ENCODE peak calls at places on chromosomes 11 and 22, in ten cellular contexts. Z is pancreas, Y is GM12865, U is stomach, K is iPS DF 6.9, G is nephron progenitor cell, D is HTR-8/SVneo, Q is right atrium auricular region, N is left lobe of liver, P is NCI-H345. B is an unnamed sample.
A peak's percentile ranks its signal among the peaks of the same experiment; 100 is the strongest.

GRCh38 chr11:118401880-118402590 is 629 bp downstream of the ATP5MG start:
- DNase-seq in Z (no peak), Y (no peak), N (no peak), K (no peak), Q (no peak), U (no peak), D (peak; percentile 9), G (no peak), P (no peak), B (no peak)

GRCh38 chr22:39818050-39818449 is 75.5 kb downstream of the ENTHD1 start:
- DNase-seq in D (no peak), Y (no peak), N (no peak), U (no peak), K (no peak), G (no peak), P (no peak), Z (no peak), Q (no peak), B (no peak)

GRCh38 chr22:19448739-19449421 is 1.4 kb upstream of the C22orf39 start:
- DNase-seq in G (no peak), Y (peak; percentile 77), N (no peak), D (no peak), U (no peak), Z (no peak), Q (no peak), P (no peak), K (no peak), B (no peak)

GRCh38 chr22:46783721-46784120 is 21.3 kb downstream of the TBC1D22A start:
- DNase-seq in P (no peak), Y (no peak), Q (no peak), G (no peak), Z (no peak), U (no peak), N (no peak), D (no peak), K (no peak), B (no peak)

GRCh38 chr11:65551572-65552398 is 6.4 kb downstream of the LTBP3 start:
- DNase-seq in N (peak; percentile 76), D (no peak), G (peak; percentile 62), P (peak; percentile 76), Y (peak; percentile 84), Z (peak; percentile 90), Q (no peak), K (no peak), U (peak; percentile 81), B (peak; percentile 55)

GRCh38 chr11:36023922-36024321 is 80.1 kb downstream of the LDLRAD3 start:
- DNase-seq in Z (no peak), G (no peak), K (no peak), U (no peak), P (no peak), D (no peak), Q (no peak), Y (no peak), N (no peak), B (no peak)

GRCh38 chr11:110130642-110131238 is 37.5 kb downstream of the ZC3H12C start:
- DNase-seq in U (no peak), Y (no peak), K (no peak), D (no peak), Z (no peak), P (peak; percentile 99), N (no peak), Q (no peak), G (no peak), B (no peak)

GRCh38 chr11:121372028-121372427 is 79.5 kb downstream of the SC5D start:
- DNase-seq in Y (peak; percentile 20), U (no peak), P (no peak), G (no peak), Z (no peak), Q (no peak), N (no peak), D (no peak), K (no peak), B (no peak)

GRCh38 chr11:117232911-117233409 is 489 bp downstream of the RNF214 start:
- DNase-seq in K (no peak), Y (peak; percentile 22), Q (peak; percentile 59), U (no peak), P (no peak), D (peak; percentile 17), N (no peak), G (peak; percentile 66), Z (peak; percentile 83), B (no peak)

GRCh38 chr22:44840611-44841322 is 88.4 kb downstream of the ARHGAP8 start:
- DNase-seq in P (no peak), G (no peak), U (no peak), N (no peak), Y (no peak), Q (no peak), Z (peak; percentile 25), D (no peak), K (no peak), B (no peak)

GRCh38 chr22:22463855-22464540 is 44.5 kb downstream of the ZNF280B start:
- DNase-seq in Y (peak; percentile 57), P (peak; percentile 59), Q (no peak), Z (no peak), N (no peak), U (peak; percentile 35), D (peak; percentile 53), K (no peak), G (peak; percentile 75), B (peak; percentile 26)

GRCh38 chr11:117458275-117459120 is 130.8 kb downstream of the CEP164 start:
- DNase-seq in Z (no peak), P (peak; percentile 79), Y (peak; percentile 80), G (no peak), K (no peak), N (no peak), Q (no peak), U (no peak), D (no peak), B (no peak)

GRCh38 chr11:12139144-12139881 is 28.9 kb downstream of the MICAL2 start:
- DNase-seq in N (no peak), U (no peak), Z (no peak), K (no peak), D (no peak), Q (no peak), Y (no peak), P (no peak), G (no peak), B (no peak)

GRCh38 chr11:95922536-95923440 is 1.1 kb downstream of the MTMR2 start:
- DNase-seq in U (no peak), Z (no peak), K (no peak), D (no peak), P (no peak), G (no peak), Q (no peak), Y (no peak), N (no peak), B (no peak)

GRCh38 chr11:42762348-42762747 is 549.4 kb upstream of the API5 start:
- DNase-seq in U (no peak), K (no peak), Y (no peak), Q (no peak), P (no peak), G (peak; percentile 23), Z (no peak), N (no peak), D (no peak), B (no peak)

GRCh38 chr11:104602643-104603042 is 295.6 kb downstream of the CASP12 start:
- DNase-seq in G (no peak), Z (no peak), D (no peak), U (no peak), K (no peak), P (no peak), N (no peak), Y (no peak), Q (no peak), B (no peak)

GRCh38 chr22:31102441-31103081 is 4.8 kb downstream of the SELENOM start:
- DNase-seq in P (no peak), N (no peak), D (peak; percentile 26), G (no peak), Y (no peak), Z (peak; percentile 53), U (peak; percentile 69), K (no peak), Q (peak; percentile 94), B (no peak)

GRCh38 chr11:116605543-116605942 is 167.2 kb downstream of the BUD13 start:
- DNase-seq in G (peak; percentile 93), U (peak; percentile 30), K (peak; percentile 72), P (no peak), Q (no peak), D (peak; percentile 53), Z (no peak), Y (peak; percentile 56), N (peak; percentile 62), B (peak; percentile 16)

GRCh38 chr22:45033136-45033535 is 23.3 kb upstream of the PHF21B start:
- DNase-seq in U (no peak), G (no peak), P (no peak), D (no peak), N (no peak), Y (no peak), Z (no peak), Q (no peak), K (no peak), B (no peak)

GRCh38 chr11:126104420-126104819 is 41.8 kb upstream of the CDON start:
- DNase-seq in K (no peak), N (no peak), Y (no peak), Z (no peak), P (peak; percentile 23), U (no peak), G (peak; percentile 68), Q (no peak), D (no peak), B (no peak)

GRCh38 chr22:23673826-23674690 is 16.8 kb upstream of the RGL4 start:
- DNase-seq in Y (no peak), Z (peak; percentile 32), G (no peak), U (no peak), Q (no peak), K (no peak), N (no peak), D (no peak), P (no peak), B (no peak)

GRCh38 chr22:21709688-21710087 is 25.9 kb downstream of the YPEL1 start:
- DNase-seq in G (no peak), N (no peak), Z (no peak), P (no peak), Q (no peak), D (no peak), Y (no peak), K (no peak), U (no peak), B (no peak)

GRCh38 chr11:69137148-69137844 is 18.4 kb upstream of the SMIM38 start:
- DNase-seq in Y (no peak), K (no peak), Z (no peak), G (no peak), N (no peak), U (peak; percentile 58), D (no peak), Q (no peak), P (no peak), B (no peak)

GRCh38 chr11:117949062-117949461 is 19.9 kb upstream of the TMPRSS13 start:
- DNase-seq in G (no peak), K (no peak), Q (peak; percentile 54), Y (no peak), N (no peak), P (no peak), U (no peak), D (no peak), Z (no peak), B (no peak)

GRCh38 chr22:17846326-17846992 is 72.2 kb upstream of the BID start:
- DNase-seq in P (no peak), N (no peak), Z (no peak), G (no peak), Q (no peak), D (no peak), Y (no peak), U (no peak), K (no peak), B (no peak)

GRCh38 chr11:88293931-88294330 is 43.6 kb downstream of the CTSC start:
- DNase-seq in Z (no peak), K (no peak), Q (no peak), D (no peak), P (no peak), U (no peak), N (no peak), G (no peak), Y (peak; percentile 29), B (no peak)

B was measured in activated T-helper 2 cell treated with anti-CD3 and anti-CD28 coated beads, Interferon-gamma antibody, Interleukin-2, Interleukin-4, amounts not matched to agents 10 μg/mL and 5 μg/mL and 100 μg/mL, durations not matched to agents 14 hours and 24 hours and 36 hours.